ENCODE peak calls at places on chromosomes 2 and 18, in ten cellular contexts. One of them, this sample, is unnamed.

GRCh38 chr2:204114294-204114693 is 177.7 kb downstream of the ICOS start:
- DNase-seq in smooth muscle cell of the brain vasculature: no peak
- DNase-seq in DMS153: no peak
- DNase-seq in suprapubic skin: no peak
- DNase-seq in fibroblast of mammary gland: no peak
- DNase-seq in hepatocyte: no peak
- DNase-seq in H9: no peak
- DNase-seq in stimulated activated CD8-positive, alpha-beta memory T cell treated with anti-CD3 and anti-CD28 coated beads, Interleukin-2, amount 100 ng/mL, for 48 hours: no peak
- DNase-seq in EL: no peak
- DNase-seq in HTR-8/SVneo: no peak
- DNase-seq in this sample: no peak

GRCh38 chr2:46461716-46462171 is 17.6 kb upstream of the TMEM247 start:
- DNase-seq in stimulated activated CD8-positive, alpha-beta memory T cell treated with anti-CD3 and anti-CD28 coated beads, Interleukin-2, amount 100 ng/mL, for 48 hours: no peak
- DNase-seq in DMS153: no peak
- DNase-seq in suprapubic skin: no peak
- DNase-seq in hepatocyte: no peak
- DNase-seq in EL: no peak
- DNase-seq in smooth muscle cell of the brain vasculature: no peak
- DNase-seq in HTR-8/SVneo: no peak
- DNase-seq in H9: no peak
- DNase-seq in fibroblast of mammary gland: no peak
- DNase-seq in this sample: no peak

GRCh38 chr2:208315081-208315788 is 49.2 kb downstream of the PIKFYVE start:
- DNase-seq in fibroblast of mammary gland: peak; percentile 92
- DNase-seq in stimulated activated CD8-positive, alpha-beta memory T cell treated with anti-CD3 and anti-CD28 coated beads, Interleukin-2, amount 100 ng/mL, for 48 hours: no peak
- DNase-seq in suprapubic skin: peak; percentile 83
- DNase-seq in H9: no peak
- DNase-seq in HTR-8/SVneo: no peak
- DNase-seq in smooth muscle cell of the brain vasculature: no peak
- DNase-seq in DMS153: no peak
- DNase-seq in EL: peak; percentile 28
- DNase-seq in hepatocyte: no peak
- DNase-seq in this sample: peak; percentile 85

GRCh38 chr2:110657721-110658305 is 20.1 kb downstream of the BUB1 start:
- DNase-seq in HTR-8/SVneo: no peak
- DNase-seq in suprapubic skin: no peak
- DNase-seq in smooth muscle cell of the brain vasculature: no peak
- DNase-seq in EL: no peak
- DNase-seq in stimulated activated CD8-positive, alpha-beta memory T cell treated with anti-CD3 and anti-CD28 coated beads, Interleukin-2, amount 100 ng/mL, for 48 hours: no peak
- DNase-seq in fibroblast of mammary gland: no peak
- DNase-seq in H9: no peak
- DNase-seq in hepatocyte: peak; percentile 82
- DNase-seq in DMS153: no peak
- DNase-seq in this sample: no peak

GRCh38 chr18:7979714-7980113 is 412.6 kb downstream of the PTPRM start:
- DNase-seq in smooth muscle cell of the brain vasculature: no peak
- DNase-seq in H9: no peak
- DNase-seq in EL: no peak
- DNase-seq in HTR-8/SVneo: no peak
- DNase-seq in stimulated activated CD8-positive, alpha-beta memory T cell treated with anti-CD3 and anti-CD28 coated beads, Interleukin-2, amount 100 ng/mL, for 48 hours: no peak
- DNase-seq in hepatocyte: no peak
- DNase-seq in fibroblast of mammary gland: no peak
- DNase-seq in suprapubic skin: no peak
- DNase-seq in DMS153: no peak
- DNase-seq in this sample: no peak

GRCh38 chr2:64166212-64166611 is 22.0 kb upstream of the PELI1 start:
- DNase-seq in H9: no peak
- DNase-seq in DMS153: no peak
- DNase-seq in fibroblast of mammary gland: no peak
- DNase-seq in HTR-8/SVneo: no peak
- DNase-seq in stimulated activated CD8-positive, alpha-beta memory T cell treated with anti-CD3 and anti-CD28 coated beads, Interleukin-2, amount 100 ng/mL, for 48 hours: no peak
- DNase-seq in hepatocyte: no peak
- DNase-seq in suprapubic skin: no peak
- DNase-seq in smooth muscle cell of the brain vasculature: no peak
- DNase-seq in EL: no peak
- DNase-seq in this sample: no peak

GRCh38 chr2:36561223-36561944 is 36.6 kb downstream of the FEZ2 start:
- DNase-seq in H9: no peak
- DNase-seq in hepatocyte: peak; percentile 70
- DNase-seq in smooth muscle cell of the brain vasculature: no peak
- DNase-seq in EL: peak; percentile 97
- DNase-seq in stimulated activated CD8-positive, alpha-beta memory T cell treated with anti-CD3 and anti-CD28 coated beads, Interleukin-2, amount 100 ng/mL, for 48 hours: no peak
- DNase-seq in HTR-8/SVneo: peak; percentile 78
- DNase-seq in DMS153: no peak
- DNase-seq in suprapubic skin: no peak
- DNase-seq in fibroblast of mammary gland: peak; percentile 90
- DNase-seq in this sample: peak; percentile 97

GRCh38 chr2:150681120-150681796 is 193.8 kb upstream of the RND3 start:
- DNase-seq in stimulated activated CD8-positive, alpha-beta memory T cell treated with anti-CD3 and anti-CD28 coated beads, Interleukin-2, amount 100 ng/mL, for 48 hours: no peak
- DNase-seq in EL: peak; percentile 94
- DNase-seq in hepatocyte: peak; percentile 56
- DNase-seq in HTR-8/SVneo: peak; percentile 28
- DNase-seq in H9: no peak
- DNase-seq in DMS153: no peak
- DNase-seq in smooth muscle cell of the brain vasculature: no peak
- DNase-seq in fibroblast of mammary gland: peak; percentile 97
- DNase-seq in suprapubic skin: no peak
- DNase-seq in this sample: peak; percentile 87

GRCh38 chr18:55522011-55522410 is 66.0 kb downstream of the TCF4 start:
- DNase-seq in suprapubic skin: no peak
- DNase-seq in stimulated activated CD8-positive, alpha-beta memory T cell treated with anti-CD3 and anti-CD28 coated beads, Interleukin-2, amount 100 ng/mL, for 48 hours: peak; percentile 4
- DNase-seq in fibroblast of mammary gland: peak; percentile 36
- DNase-seq in H9: peak; percentile 62
- DNase-seq in smooth muscle cell of the brain vasculature: no peak
- DNase-seq in hepatocyte: peak; percentile 48
- DNase-seq in DMS153: no peak
- DNase-seq in EL: no peak
- DNase-seq in HTR-8/SVneo: no peak
- DNase-seq in this sample: no peak

GRCh38 chr2:175890636-175891242 is 111.3 kb downstream of the LNPK start:
- DNase-seq in H9: no peak
- DNase-seq in fibroblast of mammary gland: no peak
- DNase-seq in HTR-8/SVneo: no peak
- DNase-seq in suprapubic skin: no peak
- DNase-seq in EL: no peak
- DNase-seq in DMS153: no peak
- DNase-seq in stimulated activated CD8-positive, alpha-beta memory T cell treated with anti-CD3 and anti-CD28 coated beads, Interleukin-2, amount 100 ng/mL, for 48 hours: no peak
- DNase-seq in hepatocyte: no peak
- DNase-seq in smooth muscle cell of the brain vasculature: no peak
- DNase-seq in this sample: no peak

GRCh38 chr18:9943311-9943710 is 29.5 kb downstream of the VAPA start:
- DNase-seq in DMS153: peak; percentile 62
- DNase-seq in EL: no peak
- DNase-seq in suprapubic skin: no peak
- DNase-seq in HTR-8/SVneo: no peak
- DNase-seq in hepatocyte: no peak
- DNase-seq in smooth muscle cell of the brain vasculature: no peak
- DNase-seq in H9: no peak
- DNase-seq in fibroblast of mammary gland: no peak
- DNase-seq in stimulated activated CD8-positive, alpha-beta memory T cell treated with anti-CD3 and anti-CD28 coated beads, Interleukin-2, amount 100 ng/mL, for 48 hours: no peak
- DNase-seq in this sample: no peak

GRCh38 chr2:131673400-131674173 is 145.9 kb downstream of the CCDC74A start:
- DNase-seq in fibroblast of mammary gland: peak; percentile 63
- DNase-seq in DMS153: peak; percentile 37
- DNase-seq in suprapubic skin: peak; percentile 82
- DNase-seq in stimulated activated CD8-positive, alpha-beta memory T cell treated with anti-CD3 and anti-CD28 coated beads, Interleukin-2, amount 100 ng/mL, for 48 hours: peak; percentile 62
- DNase-seq in H9: peak; percentile 83
- DNase-seq in HTR-8/SVneo: peak; percentile 49
- DNase-seq in smooth muscle cell of the brain vasculature: no peak
- DNase-seq in EL: peak; percentile 75
- DNase-seq in hepatocyte: peak; percentile 83
- DNase-seq in this sample: peak; percentile 82

GRCh38 chr2:26016012-26016742 is 17.7 kb upstream of the RAB10 start:
- DNase-seq in smooth muscle cell of the brain vasculature: no peak
- DNase-seq in hepatocyte: no peak
- DNase-seq in stimulated activated CD8-positive, alpha-beta memory T cell treated with anti-CD3 and anti-CD28 coated beads, Interleukin-2, amount 100 ng/mL, for 48 hours: no peak
- DNase-seq in suprapubic skin: no peak
- DNase-seq in EL: no peak
- DNase-seq in fibroblast of mammary gland: no peak
- DNase-seq in DMS153: no peak
- DNase-seq in H9: no peak
- DNase-seq in HTR-8/SVneo: no peak
- DNase-seq in this sample: no peak

GRCh38 chr2:25292408-25292807 is 49.3 kb downstream of the DNMT3A start:
- DNase-seq in fibroblast of mammary gland: no peak
- DNase-seq in hepatocyte: no peak
- DNase-seq in DMS153: no peak
- DNase-seq in H9: no peak
- DNase-seq in HTR-8/SVneo: no peak
- DNase-seq in stimulated activated CD8-positive, alpha-beta memory T cell treated with anti-CD3 and anti-CD28 coated beads, Interleukin-2, amount 100 ng/mL, for 48 hours: no peak
- DNase-seq in suprapubic skin: no peak
- DNase-seq in EL: no peak
- DNase-seq in smooth muscle cell of the brain vasculature: no peak
- DNase-seq in this sample: no peak

GRCh38 chr2:204115692-204116091 is 179.1 kb downstream of the ICOS start:
- DNase-seq in smooth muscle cell of the brain vasculature: no peak
- DNase-seq in stimulated activated CD8-positive, alpha-beta memory T cell treated with anti-CD3 and anti-CD28 coated beads, Interleukin-2, amount 100 ng/mL, for 48 hours: no peak
- DNase-seq in hepatocyte: no peak
- DNase-seq in DMS153: no peak
- DNase-seq in fibroblast of mammary gland: no peak
- DNase-seq in suprapubic skin: no peak
- DNase-seq in HTR-8/SVneo: no peak
- DNase-seq in H9: no peak
- DNase-seq in EL: no peak
- DNase-seq in this sample: no peak

GRCh38 chr2:188410504-188411235 is 119.0 kb downstream of the GULP1 start:
- DNase-seq in HTR-8/SVneo: no peak
- DNase-seq in fibroblast of mammary gland: peak; percentile 72
- DNase-seq in EL: peak; percentile 65
- DNase-seq in hepatocyte: no peak
- DNase-seq in suprapubic skin: no peak
- DNase-seq in stimulated activated CD8-positive, alpha-beta memory T cell treated with anti-CD3 and anti-CD28 coated beads, Interleukin-2, amount 100 ng/mL, for 48 hours: no peak
- DNase-seq in DMS153: no peak
- DNase-seq in smooth muscle cell of the brain vasculature: no peak
- DNase-seq in H9: peak; percentile 38
- DNase-seq in this sample: peak; percentile 36

GRCh38 chr18:68925268-68925667 is 127.4 kb downstream of the CCDC102B start:
- DNase-seq in hepatocyte: peak; percentile 22
- DNase-seq in fibroblast of mammary gland: peak; percentile 19
- DNase-seq in H9: no peak
- DNase-seq in HTR-8/SVneo: no peak
- DNase-seq in stimulated activated CD8-positive, alpha-beta memory T cell treated with anti-CD3 and anti-CD28 coated beads, Interleukin-2, amount 100 ng/mL, for 48 hours: no peak
- DNase-seq in DMS153: no peak
- DNase-seq in EL: no peak
- DNase-seq in smooth muscle cell of the brain vasculature: no peak
- DNase-seq in suprapubic skin: no peak
- DNase-seq in this sample: peak; percentile 23

GRCh38 chr2:201882353-201883095 is 76.2 kb downstream of the CDK15 start:
- DNase-seq in fibroblast of mammary gland: peak; percentile 36
- DNase-seq in H9: peak; percentile 42
- DNase-seq in smooth muscle cell of the brain vasculature: no peak
- DNase-seq in DMS153: peak; percentile 57
- DNase-seq in HTR-8/SVneo: no peak
- DNase-seq in hepatocyte: no peak
- DNase-seq in stimulated activated CD8-positive, alpha-beta memory T cell treated with anti-CD3 and anti-CD28 coated beads, Interleukin-2, amount 100 ng/mL, for 48 hours: no peak
- DNase-seq in suprapubic skin: peak; percentile 79
- DNase-seq in EL: peak; percentile 76
- DNase-seq in this sample: peak; percentile 75

GRCh38 chr18:31273812-31274527 is 44.0 kb upstream of the DSG1 start:
- DNase-seq in hepatocyte: no peak
- DNase-seq in DMS153: no peak
- DNase-seq in smooth muscle cell of the brain vasculature: no peak
- DNase-seq in suprapubic skin: no peak
- DNase-seq in H9: no peak
- DNase-seq in EL: no peak
- DNase-seq in fibroblast of mammary gland: no peak
- DNase-seq in HTR-8/SVneo: no peak
- DNase-seq in stimulated activated CD8-positive, alpha-beta memory T cell treated with anti-CD3 and anti-CD28 coated beads, Interleukin-2, amount 100 ng/mL, for 48 hours: no peak
- DNase-seq in this sample: no peak

GRCh38 chr18:25019946-25020345 is 332.0 kb downstream of the ZNF521 start:
- DNase-seq in H9: no peak
- DNase-seq in EL: no peak
- DNase-seq in smooth muscle cell of the brain vasculature: no peak
- DNase-seq in HTR-8/SVneo: no peak
- DNase-seq in stimulated activated CD8-positive, alpha-beta memory T cell treated with anti-CD3 and anti-CD28 coated beads, Interleukin-2, amount 100 ng/mL, for 48 hours: no peak
- DNase-seq in suprapubic skin: no peak
- DNase-seq in fibroblast of mammary gland: no peak
- DNase-seq in hepatocyte: no peak
- DNase-seq in DMS153: no peak
- DNase-seq in this sample: no peak

GRCh38 chr2:202848813-202849212 is 22.8 kb downstream of the ICA1L start:
- DNase-seq in fibroblast of mammary gland: no peak
- DNase-seq in hepatocyte: no peak
- DNase-seq in HTR-8/SVneo: no peak
- DNase-seq in H9: no peak
- DNase-seq in smooth muscle cell of the brain vasculature: no peak
- DNase-seq in suprapubic skin: no peak
- DNase-seq in stimulated activated CD8-positive, alpha-beta memory T cell treated with anti-CD3 and anti-CD28 coated beads, Interleukin-2, amount 100 ng/mL, for 48 hours: no peak
- DNase-seq in EL: no peak
- DNase-seq in DMS153: no peak
- DNase-seq in this sample: peak; percentile 8

GRCh38 chr2:239368906-239369584 is 31.8 kb downstream of the HDAC4 start:
- DNase-seq in HTR-8/SVneo: no peak
- DNase-seq in H9: no peak
- DNase-seq in hepatocyte: no peak
- DNase-seq in EL: no peak
- DNase-seq in DMS153: no peak
- DNase-seq in fibroblast of mammary gland: no peak
- DNase-seq in suprapubic skin: peak; percentile 77
- DNase-seq in smooth muscle cell of the brain vasculature: no peak
- DNase-seq in stimulated activated CD8-positive, alpha-beta memory T cell treated with anti-CD3 and anti-CD28 coated beads, Interleukin-2, amount 100 ng/mL, for 48 hours: no peak
- DNase-seq in this sample: no peak

GRCh38 chr18:2538236-2538635 is 33.1 kb downstream of the METTL4 start:
- DNase-seq in DMS153: no peak
- DNase-seq in hepatocyte: no peak
- DNase-seq in suprapubic skin: no peak
- DNase-seq in HTR-8/SVneo: no peak
- DNase-seq in EL: no peak
- DNase-seq in H9: no peak
- DNase-seq in smooth muscle cell of the brain vasculature: no peak
- DNase-seq in fibroblast of mammary gland: no peak
- DNase-seq in stimulated activated CD8-positive, alpha-beta memory T cell treated with anti-CD3 and anti-CD28 coated beads, Interleukin-2, amount 100 ng/mL, for 48 hours: no peak
- DNase-seq in this sample: no peak

GRCh38 chr18:2878656-2879330 is 32.0 kb downstream of the EMILIN2 start:
- DNase-seq in stimulated activated CD8-positive, alpha-beta memory T cell treated with anti-CD3 and anti-CD28 coated beads, Interleukin-2, amount 100 ng/mL, for 48 hours: no peak
- DNase-seq in H9: no peak
- DNase-seq in DMS153: no peak
- DNase-seq in smooth muscle cell of the brain vasculature: no peak
- DNase-seq in hepatocyte: no peak
- DNase-seq in suprapubic skin: no peak
- DNase-seq in HTR-8/SVneo: no peak
- DNase-seq in EL: no peak
- DNase-seq in fibroblast of mammary gland: peak; percentile 11
- DNase-seq in this sample: no peak

GRCh38 chr2:37189452-37190153 is 1.1 kb upstream of the SULT6B1 start:
- DNase-seq in hepatocyte: peak; percentile 70
- DNase-seq in H9: peak; percentile 82
- DNase-seq in smooth muscle cell of the brain vasculature: peak; percentile 66
- DNase-seq in HTR-8/SVneo: peak; percentile 53
- DNase-seq in DMS153: no peak
- DNase-seq in EL: peak; percentile 86
- DNase-seq in fibroblast of mammary gland: peak; percentile 92
- DNase-seq in suprapubic skin: no peak
- DNase-seq in stimulated activated CD8-positive, alpha-beta memory T cell treated with anti-CD3 and anti-CD28 coated beads, Interleukin-2, amount 100 ng/mL, for 48 hours: no peak
- DNase-seq in this sample: peak; percentile 96

GRCh38 chr2:8649718-8650117 is 32.1 kb upstream of the ID2 start:
- DNase-seq in smooth muscle cell of the brain vasculature: no peak
- DNase-seq in DMS153: no peak
- DNase-seq in H9: no peak
- DNase-seq in stimulated activated CD8-positive, alpha-beta memory T cell treated with anti-CD3 and anti-CD28 coated beads, Interleukin-2, amount 100 ng/mL, for 48 hours: no peak
- DNase-seq in fibroblast of mammary gland: no peak
- DNase-seq in hepatocyte: no peak
- DNase-seq in EL: no peak
- DNase-seq in HTR-8/SVneo: no peak
- DNase-seq in suprapubic skin: no peak
- DNase-seq in this sample: no peak

GRCh38 chr2:229731916-229732315 is 17.6 kb upstream of the DNER start:
- DNase-seq in EL: peak; percentile 59
- DNase-seq in HTR-8/SVneo: no peak
- DNase-seq in H9: no peak
- DNase-seq in DMS153: no peak
- DNase-seq in suprapubic skin: no peak
- DNase-seq in smooth muscle cell of the brain vasculature: no peak
- DNase-seq in hepatocyte: no peak
- DNase-seq in stimulated activated CD8-positive, alpha-beta memory T cell treated with anti-CD3 and anti-CD28 coated beads, Interleukin-2, amount 100 ng/mL, for 48 hours: no peak
- DNase-seq in fibroblast of mammary gland: peak; percentile 94
- DNase-seq in this sample: peak; percentile 59

GRCh38 chr18:13394794-13395193 is 176.2 kb downstream of the LDLRAD4 start:
- DNase-seq in hepatocyte: no peak
- DNase-seq in stimulated activated CD8-positive, alpha-beta memory T cell treated with anti-CD3 and anti-CD28 coated beads, Interleukin-2, amount 100 ng/mL, for 48 hours: no peak
- DNase-seq in HTR-8/SVneo: no peak
- DNase-seq in suprapubic skin: peak; percentile 40
- DNase-seq in fibroblast of mammary gland: no peak
- DNase-seq in DMS153: no peak
- DNase-seq in smooth muscle cell of the brain vasculature: no peak
- DNase-seq in H9: no peak
- DNase-seq in EL: no peak
- DNase-seq in this sample: no peak